ENCODE peak calls at places on chromosomes 12 and 14, in nine cellular contexts. S, D, Z, X, R, T, F, Q and G are unnamed samples.

GRCh38 chr14:103136388-103137271 is 13.4 kb downstream of the TNFAIP2 start:
- DNase-seq in S (no peak), D (no peak), Z (no peak), X (no peak), R (no peak), T (no peak), F (no peak), Q (no peak), G (no peak)

GRCh38 chr14:50018236-50019210 is 97.8 kb downstream of the VCPKMT start:
- DNase-seq in S (no peak), D (no peak), Z (no peak), X (no peak), R (no peak), T (peak), F (no peak), Q (no peak), G (peak)

GRCh38 chr12:26126340-26127284 is 1.8 kb upstream of the BHLHE41 start:
- DNase-seq in S (peak), D (no peak), Z (no peak), X (no peak), R (peak), T (peak), F (peak), Q (no peak), G (peak)

GRCh38 chr14:70885343-70886014 is 21.8 kb upstream of the PCNX1 start:
- DNase-seq in S (no peak), D (no peak), Z (no peak), X (no peak), R (no peak), T (no peak), F (no peak), Q (no peak), G (no peak)

GRCh38 chr12:51183816-51184215 is 10.9 kb upstream of the TFCP2 start:
- DNase-seq in S (peak), D (no peak), Z (no peak), X (no peak), R (no peak), T (no peak), F (peak), Q (no peak), G (peak)

GRCh38 chr12:52119398-52120254 is 40.1 kb downstream of the SMIM41 start:
- DNase-seq in S (no peak), D (peak), Z (no peak), X (peak), R (no peak), T (peak), F (peak), Q (no peak), G (peak)

GRCh38 chr14:71005076-71005475 is 97.8 kb downstream of the PCNX1 start:
- DNase-seq in S (no peak), D (no peak), Z (no peak), X (no peak), R (no peak), T (no peak), F (no peak), Q (no peak), G (no peak)

GRCh38 chr14:105118646-105119409 is 49.7 kb downstream of the JAG2 start:
- DNase-seq in S (no peak), D (no peak), Z (no peak), X (no peak), R (no peak), T (peak), F (no peak), Q (no peak), G (peak)

GRCh38 chr14:95527392-95528002 is 7.4 kb upstream of the GLRX5 start:
- DNase-seq in S (no peak), D (peak), Z (peak), X (no peak), R (peak), T (peak), F (no peak), Q (no peak), G (peak)

GRCh38 chr12:45128637-45129036 is 77.7 kb upstream of the DBX2 start:
- DNase-seq in S (no peak), D (no peak), Z (no peak), X (no peak), R (no peak), T (no peak), F (no peak), Q (no peak), G (no peak)

GRCh38 chr12:50720085-50720484 is 43.8 kb upstream of the ATF1 start:
- DNase-seq in S (no peak), D (no peak), Z (no peak), X (no peak), R (no peak), T (no peak), F (no peak), Q (no peak), G (no peak)

GRCh38 chr12:11886339-11886738 is 184.4 kb upstream of the BCL2L14 start:
- DNase-seq in S (no peak), D (no peak), Z (no peak), X (no peak), R (no peak), T (no peak), F (no peak), Q (no peak), G (no peak)